ENCODE peak calls at places on chromosomes 12 and 14, in four cellular contexts. M is aorta, Z is prostate gland, D is GM12878. W is an unnamed sample.

GRCh38 chr14:50605776-50606175 is 45.8 kb downstream of the ATL1 start:
- DNase-seq in M (no peak), D (no peak), Z (no peak), W (no peak)

GRCh38 chr12:105279460-105280056 is 43.6 kb upstream of the APPL2 start:
- DNase-seq in Z (no peak), M (no peak), D (no peak), W (peak; percentile 19)

GRCh38 chr12:132003846-132004245 is 54.1 kb downstream of the EP400 start:
- DNase-seq in D (no peak), Z (no peak), M (no peak), W (no peak)

GRCh38 chr12:78641837-78642423 is 222.6 kb upstream of the SYT1 start:
- DNase-seq in D (no peak), M (no peak), Z (no peak), W (peak; percentile 7)

GRCh38 chr14:62616668-62617067 is 428.6 kb downstream of the KCNH5 start:
- DNase-seq in D (no peak), M (no peak), Z (no peak), W (no peak)

GRCh38 chr14:54440454-54440853 is 720 bp downstream of the CNIH1 start:
- DNase-seq in Z (no peak), D (no peak), M (no peak), W (no peak)

GRCh38 chr12:3320881-3321509 is 170.0 kb upstream of the PRMT8 start:
- DNase-seq in M (no peak), Z (no peak), D (no peak), W (no peak)

GRCh38 chr12:61502179-61502578 is 758.0 kb upstream of the USP15 start:
- DNase-seq in D (no peak), Z (no peak), M (no peak), W (no peak)

GRCh38 chr14:91317381-91318313 is 73.1 kb upstream of the GPR68 start:
- DNase-seq in M (peak; percentile 87), Z (peak; percentile 81), D (no peak), W (peak; percentile 35)

GRCh38 chr14:89357655-89358297 is 59.3 kb downstream of the FOXN3 start:
- DNase-seq in D (no peak), Z (no peak), M (no peak), W (no peak)

GRCh38 chr14:30521899-30522736 is 36.8 kb upstream of the G2E3 start:
- DNase-seq in Z (no peak), D (peak; percentile 9), M (no peak), W (no peak)

GRCh38 chr12:4628406-4628805 is 20.4 kb downstream of the AKAP3 start:
- DNase-seq in M (no peak), Z (no peak), D (no peak), W (no peak)

GRCh38 chr14:76917158-76917596 is 91.0 kb downstream of the LRRC74A start:
- DNase-seq in Z (peak; percentile 41), D (no peak), M (no peak), W (peak; percentile 84)

GRCh38 chr12:7188557-7189397 is 709 bp upstream of the PEX5 start:
- DNase-seq in M (peak; percentile 88), Z (peak; percentile 38), D (peak; percentile 17), W (peak; percentile 93)

GRCh38 chr12:109291531-109292341 is 17.3 kb downstream of the FOXN4 start:
- DNase-seq in D (no peak), Z (peak; percentile 26), M (peak; percentile 85), W (peak; percentile 88)

GRCh38 chr12:16603916-16604575 is 1.9 kb downstream of the LMO3 start:
- DNase-seq in Z (no peak), M (no peak), D (no peak), W (peak; percentile 34)

GRCh38 chr12:2295941-2296461 is 243.2 kb downstream of the CACNA1C start:
- DNase-seq in M (no peak), Z (no peak), D (no peak), W (no peak)

GRCh38 chr12:40171501-40171900 is 53.3 kb upstream of the LRRK2 start:
- DNase-seq in M (no peak), Z (no peak), D (no peak), W (no peak)

GRCh38 chr12:103589517-103589916 is 2.4 kb downstream of the STAB2 start:
- DNase-seq in M (no peak), D (no peak), Z (no peak), W (no peak)

GRCh38 chr12:124548854-124549378 is 18.5 kb downstream of the NCOR2 start:
- DNase-seq in M (peak; percentile 84), Z (peak; percentile 73), D (no peak), W (peak; percentile 92)

GRCh38 chr14:77886010-77886409 is 86.1 kb downstream of the ADCK1 start:
- DNase-seq in Z (no peak), M (no peak), D (no peak), W (no peak)

GRCh38 chr12:20448781-20449180 is 80.4 kb downstream of the PDE3A start:
- DNase-seq in D (no peak), Z (no peak), M (no peak), W (no peak)

GRCh38 chr12:120759591-120760348 is 34.1 kb downstream of the ACADS start:
- DNase-seq in M (no peak), D (no peak), Z (no peak), W (no peak)

GRCh38 chr14:62213516-62213915 is 451.3 kb downstream of the SNAPC1 start:
- DNase-seq in Z (no peak), M (no peak), D (no peak), W (no peak)

GRCh38 chr14:56120091-56120632 is 2.0 kb downstream of the PELI2 start:
- DNase-seq in Z (no peak), D (no peak), M (no peak), W (no peak)

GRCh38 chr12:101567918-101568317 is 26.9 kb upstream of the MYBPC1 start:
- DNase-seq in D (no peak), M (no peak), Z (no peak), W (no peak)

GRCh38 chr12:2551514-2551913 is 243.3 kb upstream of the FKBP4 start:
- DNase-seq in Z (no peak), D (no peak), M (no peak), W (no peak)

GRCh38 chr12:3863756-3864155 is 9.4 kb downstream of the PARP11 start:
- DNase-seq in M (no peak), Z (peak; percentile 45), D (no peak), W (no peak)

GRCh38 chr12:47100146-47100545 is 20.4 kb upstream of the AMIGO2 start:
- DNase-seq in M (no peak), D (no peak), Z (no peak), W (no peak)

GRCh38 chr12:64627781-64628180 is 17.5 kb downstream of the RASSF3 start:
- DNase-seq in M (no peak), Z (no peak), D (no peak), W (no peak)
- H3K36me3 ChIP-seq in M (no peaks in the 10 kb centered on the region), Z (no peaks in the 10 kb centered on the region), D (peaks cover 7% of the 10 kb centered on the region), W (no peaks in the 10 kb centered on the region)

GRCh38 chr12:53300187-53300586 is 692 bp downstream of the MYG1 start:
- DNase-seq in Z (no peak), D (no peak), M (no peak), W (no peak)
- H3K36me3 ChIP-seq in Z (no peaks in the 10 kb centered on the region), D (peaks cover 1% of the 10 kb centered on the region), M (peaks cover 2% of the 10 kb centered on the region), W (peaks cover 34% of the 10 kb centered on the region)

GRCh38 chr14:68404652-68405183 is 388.1 kb downstream of the ZFP36L1 start:
- DNase-seq in Z (no peak), D (no peak), M (no peak), W (no peak)
- H3K36me3 ChIP-seq in Z (no peaks in the 10 kb centered on the region), D (no peaks in the 10 kb centered on the region), M (no peaks in the 10 kb centered on the region), W (no peaks in the 10 kb centered on the region)

DNA sequence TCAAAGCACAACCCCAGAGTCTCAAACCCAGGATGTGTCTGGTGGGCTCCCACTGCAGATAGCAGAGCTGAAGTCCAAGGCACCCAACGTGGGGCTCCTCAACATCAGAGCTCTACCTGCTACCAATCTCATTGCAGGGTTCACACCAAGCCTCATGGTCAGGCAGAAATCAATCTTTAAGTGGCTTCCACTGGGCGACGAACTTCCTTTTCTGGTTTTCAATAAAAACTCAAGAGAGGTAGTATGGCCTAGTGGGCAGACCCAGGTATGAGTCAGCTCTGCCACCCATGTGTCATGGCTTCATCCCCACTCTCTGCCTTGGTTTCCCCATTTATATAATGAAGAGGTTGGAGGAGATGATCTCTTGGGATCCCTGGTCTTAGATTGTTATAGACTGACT is 47.0 kb downstream of the BCL11B start:
- DNase-seq in M (no peak), D (no peak), Z (no peak), W (no peak)
- H3K36me3 ChIP-seq in M (no peaks in the 10 kb centered on the region), D (no peaks in the 10 kb centered on the region), Z (no peaks in the 10 kb centered on the region), W (no peaks in the 10 kb centered on the region)

GRCh38 chr14:102971314-102971713 is 48.9 kb downstream of the AMN start:
- DNase-seq in Z (no peak), M (peak; percentile 47), D (no peak), W (no peak)

GRCh38 chr14:102969901-102970300 is 47.4 kb downstream of the AMN start:
- DNase-seq in Z (no peak), M (peak; percentile 31), D (no peak), W (no peak)

GRCh38 chr14:102969060-102969791 is 46.8 kb downstream of the AMN start:
- DNase-seq in Z (no peak), D (no peak), M (peak; percentile 63), W (no peak)

GRCh38 chr14:102973706-102974280 is 51.3 kb downstream of the AMN start:
- DNase-seq in D (no peak), Z (no peak), M (peak; percentile 36), W (no peak)

GRCh38 chr14:102971836-102972606 is 49.6 kb downstream of the AMN start:
- DNase-seq in Z (no peak), D (no peak), M (peak; percentile 70), W (no peak)
- H3K36me3 ChIP-seq in Z (peaks cover 9% of the 10 kb centered on the region), D (peaks cover 30% of the 10 kb centered on the region), M (peaks cover 22% of the 10 kb centered on the region), W (peaks cover 73% of the 10 kb centered on the region)

W was measured in BE2C.